ENCODE peak calls at places on chromosomes 1 and 21, in four cellular contexts. T is choroid plexus epithelial cell, P is BJ, O is psoas muscle. D is an unnamed sample.
A peak's percentile ranks its signal among the peaks of the same experiment; 100 is the strongest.

GRCh38 chr1:25617626-25618432 is 1.2 kb downstream of the MAN1C1 start:
- DNase-seq in T (no peak), O (peak; percentile 31), P (no peak), D (no peak)

GRCh38 chr1:4654764-4655673 is 610 bp downstream of the AJAP1 start:
- DNase-seq in O (no peak), T (no peak), P (no peak), D (no peak)

GRCh38 chr1:38958967-38959366 is 17.3 kb upstream of the RHBDL2 start:
- DNase-seq in P (no peak), O (no peak), T (peak; percentile 81), D (no peak)

GRCh38 chr21:36700961-36701911 is 2.3 kb downstream of the SIM2 start:
- DNase-seq in T (no peak), P (no peak), O (no peak), D (no peak)

GRCh38 chr1:58529288-58529687 is 17.2 kb downstream of the OMA1 start:
- DNase-seq in P (no peak), T (no peak), O (no peak), D (no peak)

GRCh38 chr21:43369124-43369523 is 57.8 kb downstream of the SIK1 start:
- DNase-seq in P (no peak), O (peak; percentile 54), T (peak; percentile 36), D (no peak)

GRCh38 chr1:19311931-19312781 is at the start of the genes AKR7A2 and SLC66A1:
- DNase-seq in P (peak; percentile 56), T (peak; percentile 92), O (peak; percentile 95), D (peak; percentile 84)

GRCh38 chr1:188782220-188782841 is 1695.3 kb downstream of the BRINP3 start:
- DNase-seq in O (no peak), P (no peak), T (peak; percentile 74), D (no peak)

GRCh38 chr1:30778156-30778978 is 20.8 kb upstream of the LAPTM5 start:
- DNase-seq in T (peak; percentile 92), O (no peak), P (no peak), D (no peak)

GRCh38 chr1:10755977-10756521 is 40.4 kb downstream of the CASZ1 start:
- DNase-seq in T (no peak), P (no peak), O (peak; percentile 65), D (no peak)

GRCh38 chr1:76012341-76013208 is 62.0 kb upstream of the ST6GALNAC3 start:
- DNase-seq in T (no peak), P (no peak), O (no peak), D (no peak)

GRCh38 chr1:23752909-23753308 is 9.6 kb downstream of the ELOA start:
- DNase-seq in P (no peak), O (no peak), T (no peak), D (no peak)

GRCh38 chr1:148264374-148265276 is 112.5 kb upstream of the NBPF11 start:
- DNase-seq in P (no peak), O (no peak), T (peak; percentile 84), D (no peak)

GRCh38 chr21:45550552-45551210 is 8.4 kb upstream of the SLC19A1 start:
- DNase-seq in P (no peak), O (no peak), T (peak; percentile 36), D (no peak)

GRCh38 chr1:154755858-154756730 is 114.0 kb downstream of the KCNN3 start:
- DNase-seq in T (peak; percentile 28), O (no peak), P (no peak), D (no peak)

GRCh38 chr1:68485431-68486022 is 11.4 kb downstream of the DEPDC1 start:
- DNase-seq in P (no peak), T (no peak), O (no peak), D (no peak)

GRCh38 chr1:217780993-217781392 is 149.8 kb downstream of the SPATA17 start:
- DNase-seq in P (peak; percentile 4), T (no peak), O (no peak), D (no peak)

GRCh38 chr1:187244623-187245022 is 415.9 kb downstream of the PLA2G4A start:
- DNase-seq in P (no peak), T (peak; percentile 81), O (no peak), D (no peak)

GRCh38 chr1:42206164-42206563 is 41.6 kb upstream of the GUCA2A start:
- DNase-seq in P (no peak), T (no peak), O (no peak), D (no peak)

GRCh38 chr1:18962121-18962721 is 5.7 kb upstream of the IFFO2 start:
- DNase-seq in T (no peak), O (no peak), P (peak; percentile 72), D (no peak)

GRCh38 chr1:171509191-171509590 is 23.9 kb downstream of the PRRC2C start:
- DNase-seq in T (no peak), P (no peak), O (no peak), D (no peak)

GRCh38 chr1:16215882-16216753 is 3.7 kb upstream of the ARHGEF19 start:
- DNase-seq in P (no peak), O (peak; percentile 80), T (peak; percentile 93), D (peak; percentile 82)

GRCh38 chr1:8536521-8536920 is 218.6 kb downstream of the SLC45A1 start:
- DNase-seq in P (no peak), T (peak; percentile 61), O (no peak), D (no peak)

GRCh38 chr1:166910396-166910994 is 34.4 kb upstream of the TADA1 start:
- DNase-seq in T (peak; percentile 97), O (peak; percentile 31), P (peak; percentile 19), D (peak; percentile 36)

GRCh38 chr1:3009556-3009955 is 11.7 kb upstream of the ACTRT2 start:
- DNase-seq in P (no peak), T (no peak), O (no peak), D (no peak)

GRCh38 chr21:41520560-41521442 is 12.8 kb upstream of the TMPRSS2 start:
- DNase-seq in T (no peak), O (no peak), P (no peak), D (no peak)

GRCh38 chr1:204600968-204601367 is 84.6 kb downstream of the LRRN2 start:
- DNase-seq in P (no peak), O (no peak), T (no peak), D (no peak)

GRCh38 chr1:204828352-204828850 is 42.3 kb upstream of the NFASC start:
- DNase-seq in P (no peak), O (peak; percentile 73), T (peak; percentile 5), D (peak; percentile 69)

GRCh38 chr1:182488803-182489202 is 38.9 kb downstream of the RGSL1 start:
- DNase-seq in T (no peak), O (no peak), P (no peak), D (no peak)

GRCh38 chr1:180816132-180816531 is 96.6 kb upstream of the KIAA1614 start:
- DNase-seq in P (no peak), O (no peak), T (no peak), D (no peak)

GRCh38 chr1:205928256-205928655 is 15.0 kb downstream of the SLC26A9 start:
- DNase-seq in T (no peak), O (no peak), P (no peak), D (no peak)

GRCh38 chr1:246608616-246609376 is 42.5 kb downstream of the CNST start:
- DNase-seq in T (peak; percentile 97), P (peak; percentile 74), O (peak; percentile 63), D (no peak)

GRCh38 chr1:178192686-178193085 is 98.8 kb downstream of the RASAL2 start:
- DNase-seq in T (peak; percentile 84), P (no peak), O (no peak), D (no peak)

GRCh38 chr1:12436817-12437599 is 181.0 kb downstream of the DHRS3 start:
- DNase-seq in P (peak; percentile 54), O (no peak), T (peak; percentile 73), D (no peak)

GRCh38 chr1:151145158-151146071 is 1.0 kb downstream of the SEMA6C start:
- DNase-seq in O (no peak), T (peak; percentile 29), P (no peak), D (no peak)

GRCh38 chr1:59316497-59317128 is 19.7 kb downstream of the FGGY start:
- DNase-seq in P (no peak), T (peak; percentile 89), O (no peak), D (no peak)

GRCh38 chr1:207069059-207069458 is 16.0 kb downstream of the PFKFB2 start:
- DNase-seq in O (no peak), P (no peak), T (no peak), D (no peak)

GRCh38 chr1:47913225-47913823 is 83.9 kb downstream of the TRABD2B start:
- DNase-seq in P (no peak), T (no peak), O (no peak), D (no peak)

GRCh38 chr1:163361123-163361934 is 39.6 kb downstream of the NUF2 start:
- DNase-seq in T (peak; percentile 51), P (no peak), O (no peak), D (peak; percentile 8)
- TF ChIP-seq CTCF in T (peak; percentile 72), P (peak; percentile 51), O (peak; percentile 46), D (peak; percentile 66)

DNA sequence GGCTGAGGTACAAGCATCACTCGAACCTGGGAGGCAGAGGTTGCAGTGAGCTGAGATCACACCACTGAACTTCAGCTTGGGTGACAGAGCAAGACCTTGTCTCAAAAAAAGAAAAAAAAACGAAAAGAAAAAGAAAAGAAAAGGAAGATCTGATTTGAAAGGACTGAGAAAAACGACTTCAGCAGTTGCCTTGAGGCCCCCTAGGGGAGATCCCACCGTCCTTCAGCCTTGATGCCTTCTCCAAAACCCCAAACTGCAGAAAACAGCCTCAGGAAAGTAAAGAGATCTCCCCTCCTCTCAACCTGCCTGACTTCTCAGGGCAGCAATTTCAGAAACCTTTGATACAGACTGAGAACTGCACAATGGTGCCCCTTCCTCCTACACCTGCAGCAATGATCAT is 50.9 kb upstream of the BCAR3 start:
- DNase-seq in T (no peak), P (no peak), O (no peak), D (no peak)
- TF ChIP-seq CTCF in T (peak; percentile 60), P (peak; percentile 11), O (no peak), D (peak; percentile 42)

GRCh38 chr1:156121441-156121840 is 6.9 kb downstream of the LMNA start:
- DNase-seq in T (no peak), O (no peak), P (no peak), D (no peak)

GRCh38 chr1:156122519-156123355 is 8.2 kb downstream of the LMNA start:
- DNase-seq in P (peak; percentile 65), T (peak; percentile 95), O (peak; percentile 86), D (no peak)

GRCh38 chr1:156124557-156125483 is 10.3 kb downstream of the LMNA start:
- DNase-seq in T (no peak), O (peak; percentile 55), P (no peak), D (no peak)

GRCh38 chr1:156122086-156122485 is 7.6 kb downstream of the LMNA start:
- DNase-seq in T (no peak), P (no peak), O (no peak), D (no peak)

GRCh38 chr1:156123356-156124196 is 9.1 kb downstream of the LMNA start:
- DNase-seq in O (peak; percentile 97), T (peak; percentile 98), P (peak; percentile 93), D (no peak)
- TF ChIP-seq CTCF in O (peak; percentile 44), T (peak; percentile 48), P (peak; percentile 60), D (no peak)

GRCh38 chr1:208242829-208243521 is 1.2 kb downstream of the PLXNA2 start:
- DNase-seq in O (peak; percentile 43), T (no peak), P (no peak), D (peak; percentile 43)
- TF ChIP-seq CTCF in O (peak; percentile 16), T (no peak), P (no peak), D (peak; percentile 20)